ENCODE peak calls at places on chromosomes 5 and 9, in five cellular contexts. Q is mesendoderm, F is H7, I is nucleus accumbens, K is non-pigmented ciliary epithelial cell. N is an unnamed sample.

GRCh38 chr5:128038641-128039040 is 44.9 kb upstream of the SLC12A2 start:
- DNase-seq in Q (no peak), F (no peak), I (no peak), K (peak), N (peak)

GRCh38 chr5:127012933-127013332 is 17.4 kb downstream of the MARCHF3 start:
- DNase-seq in Q (no peak), F (no peak), I (no peak), K (no peak), N (peak)

GRCh38 chr5:170275376-170275994 is 22.1 kb downstream of the LCP2 start:
- DNase-seq in Q (no peak), F (no peak), I (no peak), K (no peak), N (no peak)

GRCh38 chr5:111121926-111122325 is 29.8 kb downstream of the WDR36 start:
- DNase-seq in Q (no peak), F (no peak), I (no peak), K (no peak), N (no peak)

GRCh38 chr5:107915413-107915812 is 244.7 kb upstream of the EFNA5 start:
- DNase-seq in Q (no peak), F (no peak), I (no peak), K (no peak), N (peak)

GRCh38 chr9:110382731-110383130 is 45.1 kb upstream of the TXNDC8 start:
- DNase-seq in Q (no peak), F (no peak), I (no peak), K (no peak), N (no peak)

GRCh38 chr5:60959156-60959555 is 14.2 kb downstream of the NDUFAF2 start:
- DNase-seq in Q (no peak), F (no peak), I (no peak), K (no peak), N (peak)

GRCh38 chr5:34517249-34517648 is 138.9 kb upstream of the RAI14 start:
- DNase-seq in Q (no peak), F (no peak), I (no peak), K (no peak), N (peak)

GRCh38 chr9:3511537-3511936 is 14.3 kb downstream of the RFX3 start:
- DNase-seq in Q (no peak), F (no peak), I (no peak), K (no peak), N (peak)

GRCh38 chr9:114355821-114356220 is 26.2 kb downstream of the ORM2 start:
- DNase-seq in Q (no peak), F (no peak), I (no peak), K (no peak), N (no peak)

GRCh38 chr9:114278356-114278755 is 44.5 kb upstream of the ORM1 start:
- DNase-seq in Q (no peak), F (no peak), I (no peak), K (no peak), N (no peak)

GRCh38 chr9:112174223-112174964 is 703 bp downstream of the SUSD1 start:
- DNase-seq in Q (peak), F (peak), I (no peak), K (no peak), N (peak)

GRCh38 chr5:61624966-61625681 is 293.1 kb downstream of the ZSWIM6 start:
- DNase-seq in Q (no peak), F (peak), I (no peak), K (no peak), N (no peak)

GRCh38 chr9:108838017-108838416 is 17.8 kb downstream of the ACTL7B start:
- DNase-seq in Q (peak), F (no peak), I (no peak), K (no peak), N (peak)

GRCh38 chr5:146962801-146963355 is 84.3 kb upstream of the PPP2R2B start:
- DNase-seq in Q (no peak), F (no peak), I (no peak), K (peak), N (peak)

GRCh38 chr5:178542455-178542854 is 47.7 kb downstream of the COL23A1 start:
- DNase-seq in Q (no peak), F (no peak), I (no peak), K (no peak), N (no peak)

GRCh38 chr9:92059669-92060068 is 55.5 kb downstream of the SPTLC1 start:
- DNase-seq in Q (no peak), F (no peak), I (no peak), K (no peak), N (no peak)

GRCh38 chr5:54470191-54470590 is 14.7 kb downstream of the HSPB3 start:
- DNase-seq in Q (no peak), F (no peak), I (no peak), K (peak), N (peak)

GRCh38 chr5:67730917-67731474 is 484.6 kb upstream of the PIK3R1 start:
- DNase-seq in Q (peak), F (peak), I (no peak), K (no peak), N (no peak)

GRCh38 chr5:11150976-11151375 is 389.9 kb upstream of the DAP start:
- DNase-seq in Q (no peak), F (no peak), I (no peak), K (no peak), N (no peak)

N was measured in fibroblast of villous mesenchyme.